ENCODE peak calls at places on chromosomes 12 and 14, in ten cellular contexts. Y, N, M, U, S, R, P, I, A and O are unnamed samples.
A peak's percentile ranks its signal among the peaks of the same experiment; 100 is the strongest.

GRCh38 chr14:61280526-61281185 is 482 bp downstream of the TMEM30B start:
- DNase-seq in I (peak; percentile 42), Y (peak; percentile 72), N (peak; percentile 68), P (peak; percentile 46), A (no peak), R (peak; percentile 90), S (peak; percentile 22), M (peak; percentile 92), U (peak; percentile 84), O (no peak)

GRCh38 chr14:91038439-91038838 is 22.0 kb downstream of the RPS6KA5 start:
- DNase-seq in R (no peak), M (no peak), Y (no peak), S (no peak), P (no peak), N (no peak), I (no peak), A (no peak), U (no peak), O (no peak)

GRCh38 chr12:6391013-6391412 is 7.1 kb downstream of the LTBR start:
- DNase-seq in M (no peak), U (no peak), N (no peak), P (no peak), S (no peak), R (no peak), A (no peak), Y (no peak), I (no peak), O (no peak)

GRCh38 chr14:54722791-54723432 is 156.0 kb downstream of the SAMD4A start:
- DNase-seq in R (no peak), P (no peak), A (no peak), M (no peak), N (peak; percentile 31), Y (no peak), S (no peak), U (no peak), I (peak; percentile 16), O (no peak)

GRCh38 chr12:10771132-10771733 is 31.2 kb downstream of the TAS2R7 start:
- DNase-seq in N (peak; percentile 15), Y (no peak), I (no peak), P (no peak), U (no peak), R (no peak), M (no peak), S (no peak), A (peak; percentile 26), O (no peak)

GRCh38 chr14:89221109-89221508 is 195.9 kb downstream of the FOXN3 start:
- DNase-seq in R (no peak), I (no peak), P (no peak), Y (no peak), S (no peak), U (no peak), M (no peak), N (no peak), A (no peak), O (no peak)

GRCh38 chr12:10169094-10169493 is 2.8 kb downstream of the OLR1 start:
- DNase-seq in R (no peak), P (no peak), M (no peak), N (no peak), A (no peak), S (no peak), Y (no peak), U (no peak), I (no peak), O (no peak)

GRCh38 chr12:101823891-101824290 is 6.9 kb downstream of the GNPTAB start:
- DNase-seq in A (peak; percentile 33), I (no peak), Y (no peak), M (peak; percentile 90), R (no peak), N (peak; percentile 82), P (no peak), S (peak; percentile 33), U (no peak), O (peak; percentile 29)

GRCh38 chr12:122980192-122981035 is at the start of gene ARL6IP4:
- DNase-seq in A (no peak), I (peak; percentile 93), M (peak; percentile 92), U (no peak), R (peak; percentile 82), Y (no peak), P (peak; percentile 75), N (peak; percentile 76), S (peak; percentile 95), O (peak; percentile 80)
- TF ChIP-seq POLR2A in A (no peak), I (no peak), M (no peak), U (peak; percentile 51), R (peak; percentile 59), Y (no peak), P (peak; percentile 80), N (peak; percentile 39), S (peak; percentile 79), O (peak; percentile 2)

GRCh38 chr12:92404921-92405320 is 259.3 kb upstream of the BTG1 start:
- DNase-seq in A (no peak), N (no peak), S (no peak), Y (no peak), U (no peak), M (no peak), R (no peak), P (no peak), I (no peak), O (no peak)

GRCh38 chr12:92404259-92404894 is 258.7 kb upstream of the BTG1 start:
- DNase-seq in N (no peak), I (no peak), S (no peak), Y (no peak), R (no peak), U (no peak), P (no peak), M (no peak), A (no peak), O (no peak)

GRCh38 chr12:92400006-92400405 is 254.4 kb upstream of the BTG1 start:
- DNase-seq in N (no peak), M (no peak), U (no peak), I (no peak), S (no peak), A (no peak), Y (no peak), R (no peak), P (no peak), O (no peak)

GRCh38 chr12:92402415-92402814 is 256.8 kb upstream of the BTG1 start:
- DNase-seq in Y (no peak), R (no peak), N (no peak), U (no peak), M (no peak), A (no peak), S (no peak), P (no peak), I (no peak), O (no peak)

DNA sequence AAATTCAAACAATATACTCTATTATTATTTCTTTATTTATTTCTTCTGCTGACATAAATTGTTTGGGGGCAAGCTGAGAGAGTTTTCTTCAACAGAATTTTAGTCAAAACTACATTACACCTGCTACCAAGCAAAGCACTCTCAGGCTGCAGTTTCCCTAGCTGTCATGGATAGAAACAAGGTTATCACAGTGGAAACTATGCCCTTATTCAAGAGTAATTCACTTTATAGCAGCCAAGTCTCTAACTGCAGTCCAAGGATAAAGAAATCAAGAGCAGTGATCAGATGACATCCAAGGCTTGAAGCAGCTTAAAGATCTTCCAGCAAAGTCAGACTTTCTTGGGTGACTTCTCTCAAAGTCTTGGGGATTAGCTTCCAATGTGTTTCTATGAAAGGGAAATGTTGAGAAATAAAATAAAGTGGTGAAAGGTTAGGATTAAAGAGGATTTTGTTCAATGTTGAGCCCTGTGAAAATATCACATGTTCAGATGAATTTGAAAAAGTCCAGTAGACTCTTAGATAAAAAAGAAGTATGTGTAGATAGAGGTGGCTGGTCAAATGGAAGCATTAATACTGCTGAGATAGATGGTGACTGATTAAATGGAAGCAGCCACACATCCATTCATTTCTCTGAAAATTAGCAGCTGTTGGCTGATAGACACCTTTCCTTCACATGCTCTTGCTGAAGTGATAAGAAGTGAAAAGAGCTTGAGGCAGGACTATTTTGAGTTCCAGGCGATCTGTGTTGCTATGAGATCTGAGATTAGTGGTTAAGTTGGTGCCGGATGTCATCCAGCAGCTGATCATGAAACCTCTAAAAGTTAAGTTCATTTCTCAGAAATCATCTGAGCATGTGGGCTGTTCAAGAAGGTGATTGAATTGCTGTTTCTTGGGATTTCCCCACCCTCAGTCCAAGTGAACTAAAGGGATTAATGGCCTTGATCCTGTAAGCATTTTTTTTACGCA is 257.8 kb upstream of the BTG1 start:
- DNase-seq in Y (no peak), S (peak; percentile 21), I (peak; percentile 20), U (no peak), R (no peak), A (no peak), N (no peak), P (no peak), M (no peak), O (no peak)
- TF ChIP-seq POLR2A in Y (no peak), S (peak; percentile 80), I (peak; percentile 82), U (no peak), R (no peak), A (no peak), N (no peak), P (no peak), M (no peak), O (no peak)

DNA sequence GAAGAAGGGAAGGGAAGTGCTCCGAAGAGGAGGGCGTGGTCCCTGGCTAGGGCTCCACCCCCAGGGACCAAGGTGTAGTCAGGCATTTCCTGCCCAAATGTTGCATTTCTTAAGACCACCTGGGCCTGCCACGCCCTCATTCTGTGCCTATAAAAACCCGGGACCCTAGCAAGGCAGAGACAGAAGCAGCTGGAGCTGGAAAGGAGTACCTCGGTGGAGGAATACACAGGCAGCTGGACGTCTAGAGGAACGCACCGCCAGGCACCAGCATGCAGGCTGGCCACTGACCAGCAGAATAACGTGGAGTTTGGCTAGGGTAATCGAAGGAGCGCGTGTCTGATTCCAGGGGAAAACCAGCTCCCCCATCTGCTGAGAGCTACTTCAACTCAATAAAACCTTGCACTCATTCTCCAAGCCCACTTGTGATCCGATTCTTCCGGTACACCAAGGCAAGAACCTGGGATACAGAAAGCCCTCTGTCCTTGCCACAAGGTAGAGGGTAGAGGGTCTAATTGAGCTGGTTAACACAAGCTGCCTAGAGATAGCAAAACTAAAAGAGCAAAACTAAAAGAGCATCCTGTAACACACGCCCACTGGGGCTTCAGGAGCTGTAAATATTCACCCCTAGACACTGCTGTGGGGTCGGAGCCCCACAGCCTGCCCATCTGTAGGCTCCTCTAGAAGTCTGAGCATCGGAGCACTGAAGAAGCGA is 21.0 kb downstream of the CFL2 start:
- DNase-seq in N (peak; percentile 68), U (no peak), S (no peak), Y (no peak), M (no peak), P (peak; percentile 21), I (no peak), R (peak; percentile 53), A (peak; percentile 37), O (no peak)
- TF ChIP-seq POLR2A in N (peak; percentile 87), U (no peak), S (no peak), Y (no peak), M (no peak), P (no peak), I (no peak), R (no peak), A (peak; percentile 70), O (no peak)

DNA sequence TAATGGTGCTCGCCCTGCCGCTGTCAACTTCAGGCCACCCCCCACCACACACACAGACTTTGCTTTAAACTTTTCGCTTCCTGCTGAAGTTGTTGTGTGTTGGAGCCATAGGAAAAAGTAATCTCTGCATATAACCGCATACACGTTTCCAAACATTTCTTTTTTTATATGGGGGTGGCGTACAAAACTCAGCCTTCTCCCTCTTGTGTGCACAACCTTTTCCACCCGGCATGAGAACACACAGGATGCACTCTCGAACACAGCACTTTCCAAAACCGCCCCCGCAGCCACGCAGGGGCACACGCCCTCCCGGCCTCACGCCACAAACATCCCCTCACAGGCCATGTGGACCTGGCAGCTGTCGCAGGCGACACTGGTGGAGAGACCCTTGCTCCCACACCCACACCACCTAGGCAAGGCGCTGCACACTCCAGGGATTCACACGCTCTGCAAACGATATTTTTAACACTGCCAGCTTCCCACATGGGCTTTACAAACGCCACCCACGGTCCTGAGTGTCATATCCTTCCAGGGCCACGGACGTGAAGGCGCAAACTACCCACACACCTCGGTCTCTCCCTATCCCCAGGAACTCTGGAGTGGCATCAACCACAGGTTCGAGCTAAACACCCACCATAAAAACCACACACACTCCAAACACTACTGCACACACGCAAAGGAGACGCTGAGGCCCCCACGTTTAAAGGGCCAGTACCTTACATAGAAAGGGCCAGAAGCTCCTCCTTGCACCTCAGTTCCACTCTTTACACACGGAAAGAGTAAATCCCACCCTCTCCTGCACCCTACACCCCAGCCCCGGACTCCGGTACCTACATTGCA is 12.3 kb upstream of the ITGB7 start:
- DNase-seq in I (peak; percentile 60), R (peak; percentile 54), Y (no peak), P (peak; percentile 61), A (no peak), M (no peak), N (peak; percentile 61), U (no peak), S (peak; percentile 63), O (no peak)
- TF ChIP-seq POLR2A in I (no peak), R (no peak), Y (no peak), P (no peak), A (no peak), M (no peak), N (peak; percentile 17), U (no peak), S (no peak), O (no peak)